ENCODE peak calls at places on chromosomes 4 and X, in nine cellular contexts. One of them, this sample, is unnamed.
A peak's percentile ranks its signal among the peaks of the same experiment; 100 is the strongest.

GRCh38 chrX:13659057-13659456 is 6.1 kb downstream of the TCEANC start:
- DNase-seq in HCT116: no peak
- DNase-seq in H9: no peak
- DNase-seq in CD8-positive, alpha-beta memory T cell: no peak
- DNase-seq in heart left ventricle: no peak
- DNase-seq in mammary epithelial cell: peak; percentile 86
- DNase-seq in OCI-LY7: peak; percentile 7
- DNase-seq in GM23248: peak; percentile 85
- DNase-seq in adrenal gland: no peak
- DNase-seq in this sample: no peak

GRCh38 chr4:1628892-1629703 is 55.0 kb downstream of the FAM53A start:
- DNase-seq in OCI-LY7: peak; percentile 57
- DNase-seq in HCT116: peak; percentile 4
- DNase-seq in heart left ventricle: peak; percentile 57
- DNase-seq in CD8-positive, alpha-beta memory T cell: peak; percentile 58
- DNase-seq in mammary epithelial cell: peak; percentile 17
- DNase-seq in H9: peak; percentile 82
- DNase-seq in adrenal gland: peak; percentile 76
- DNase-seq in GM23248: peak; percentile 63
- DNase-seq in this sample: peak; percentile 64

GRCh38 chr4:156778606-156779005 is 193.0 kb downstream of the PDGFC start:
- DNase-seq in H9: no peak
- DNase-seq in GM23248: peak; percentile 75
- DNase-seq in HCT116: no peak
- DNase-seq in CD8-positive, alpha-beta memory T cell: no peak
- DNase-seq in heart left ventricle: no peak
- DNase-seq in adrenal gland: no peak
- DNase-seq in OCI-LY7: no peak
- DNase-seq in mammary epithelial cell: peak; percentile 71
- DNase-seq in this sample: no peak

GRCh38 chr4:148445071-148445902 is 3.1 kb upstream of the NR3C2 start:
- DNase-seq in adrenal gland: peak; percentile 52
- DNase-seq in mammary epithelial cell: no peak
- DNase-seq in H9: peak; percentile 62
- DNase-seq in GM23248: peak; percentile 42
- DNase-seq in CD8-positive, alpha-beta memory T cell: peak; percentile 61
- DNase-seq in heart left ventricle: peak; percentile 80
- DNase-seq in OCI-LY7: peak; percentile 53
- DNase-seq in HCT116: no peak
- DNase-seq in this sample: peak; percentile 76

GRCh38 chr4:155881555-155881954 is 15.5 kb upstream of the ASIC5 start:
- DNase-seq in HCT116: no peak
- DNase-seq in heart left ventricle: no peak
- DNase-seq in GM23248: no peak
- DNase-seq in H9: no peak
- DNase-seq in adrenal gland: no peak
- DNase-seq in CD8-positive, alpha-beta memory T cell: no peak
- DNase-seq in OCI-LY7: no peak
- DNase-seq in mammary epithelial cell: no peak
- DNase-seq in this sample: no peak

GRCh38 chr4:5451243-5451642 is 257.1 kb downstream of the EVC2 start:
- DNase-seq in H9: no peak
- DNase-seq in heart left ventricle: no peak
- DNase-seq in GM23248: no peak
- DNase-seq in HCT116: no peak
- DNase-seq in mammary epithelial cell: no peak
- DNase-seq in OCI-LY7: no peak
- DNase-seq in adrenal gland: no peak
- DNase-seq in CD8-positive, alpha-beta memory T cell: no peak
- DNase-seq in this sample: no peak

GRCh38 chrX:136623400-136623799 is 24.6 kb upstream of the CD40LG start:
- DNase-seq in H9: no peak
- DNase-seq in mammary epithelial cell: no peak
- DNase-seq in adrenal gland: no peak
- DNase-seq in heart left ventricle: no peak
- DNase-seq in GM23248: no peak
- DNase-seq in CD8-positive, alpha-beta memory T cell: no peak
- DNase-seq in OCI-LY7: no peak
- DNase-seq in HCT116: no peak
- DNase-seq in this sample: no peak

GRCh38 chrX:154032156-154032555 is 12.5 kb upstream of the IRAK1 start:
- DNase-seq in adrenal gland: no peak
- DNase-seq in heart left ventricle: no peak
- DNase-seq in mammary epithelial cell: no peak
- DNase-seq in CD8-positive, alpha-beta memory T cell: no peak
- DNase-seq in H9: no peak
- DNase-seq in GM23248: no peak
- DNase-seq in HCT116: no peak
- DNase-seq in OCI-LY7: no peak
- DNase-seq in this sample: no peak

GRCh38 chr4:60656171-60656570 is 544.0 kb upstream of the ADGRL3 start:
- DNase-seq in CD8-positive, alpha-beta memory T cell: no peak
- DNase-seq in H9: no peak
- DNase-seq in OCI-LY7: no peak
- DNase-seq in mammary epithelial cell: no peak
- DNase-seq in heart left ventricle: no peak
- DNase-seq in HCT116: no peak
- DNase-seq in GM23248: no peak
- DNase-seq in adrenal gland: no peak
- DNase-seq in this sample: no peak

GRCh38 chr4:123597586-123597985 is 201.0 kb downstream of the SPRY1 start:
- DNase-seq in OCI-LY7: no peak
- DNase-seq in heart left ventricle: no peak
- DNase-seq in mammary epithelial cell: peak; percentile 82
- DNase-seq in adrenal gland: no peak
- DNase-seq in GM23248: peak; percentile 54
- DNase-seq in CD8-positive, alpha-beta memory T cell: no peak
- DNase-seq in H9: no peak
- DNase-seq in HCT116: no peak
- DNase-seq in this sample: no peak

GRCh38 chr4:112813790-112814189 is 176.8 kb downstream of the LARP7 start:
- DNase-seq in CD8-positive, alpha-beta memory T cell: no peak
- DNase-seq in adrenal gland: no peak
- DNase-seq in OCI-LY7: no peak
- DNase-seq in HCT116: no peak
- DNase-seq in heart left ventricle: no peak
- DNase-seq in GM23248: peak; percentile 77
- DNase-seq in H9: no peak
- DNase-seq in mammary epithelial cell: peak; percentile 76
- DNase-seq in this sample: no peak

GRCh38 chr4:93828332-93828829 is at the start of gene ATOH1:
- DNase-seq in heart left ventricle: no peak
- DNase-seq in GM23248: peak; percentile 13
- DNase-seq in mammary epithelial cell: peak; percentile 17
- DNase-seq in CD8-positive, alpha-beta memory T cell: no peak
- DNase-seq in H9: peak; percentile 96
- DNase-seq in OCI-LY7: no peak
- DNase-seq in HCT116: peak; percentile 15
- DNase-seq in adrenal gland: peak; percentile 30
- DNase-seq in this sample: no peak

GRCh38 chr4:59748433-59748832 is 1451.7 kb upstream of the ADGRL3 start:
- DNase-seq in HCT116: no peak
- DNase-seq in OCI-LY7: no peak
- DNase-seq in GM23248: no peak
- DNase-seq in H9: no peak
- DNase-seq in mammary epithelial cell: no peak
- DNase-seq in CD8-positive, alpha-beta memory T cell: no peak
- DNase-seq in adrenal gland: no peak
- DNase-seq in heart left ventricle: no peak
- DNase-seq in this sample: no peak

DNA sequence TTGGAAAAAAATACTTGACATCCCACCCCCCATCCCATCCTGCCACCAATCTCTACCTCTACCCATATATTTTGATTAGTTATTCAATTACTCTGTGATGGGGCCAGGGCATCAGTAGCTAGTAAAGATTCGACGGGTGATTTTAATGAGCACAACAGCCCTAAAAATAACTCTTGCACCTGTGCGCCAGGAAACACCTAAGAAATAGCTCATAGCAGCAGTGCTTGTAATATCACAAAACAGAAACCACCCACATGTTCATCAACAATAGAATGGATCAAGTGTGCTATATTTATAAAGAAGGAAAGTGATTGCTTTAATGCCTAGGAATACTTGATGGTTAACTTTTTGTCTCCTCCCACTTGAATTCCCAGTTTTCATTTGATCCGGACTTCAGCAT is 225.6 kb upstream of the LCORL start:
- DNase-seq in OCI-LY7: peak; percentile 35
- DNase-seq in heart left ventricle: no peak
- DNase-seq in mammary epithelial cell: no peak
- DNase-seq in H9: no peak
- DNase-seq in adrenal gland: no peak
- DNase-seq in CD8-positive, alpha-beta memory T cell: no peak
- DNase-seq in GM23248: no peak
- DNase-seq in HCT116: no peak
- DNase-seq in this sample: no peak
- H3K9me3 ChIP-seq in OCI-LY7: no peaks in the 10 kb centered on the region
- H3K9me3 ChIP-seq in heart left ventricle: no peaks in the 10 kb centered on the region
- H3K9me3 ChIP-seq in mammary epithelial cell: no peaks in the 10 kb centered on the region
- H3K9me3 ChIP-seq in H9: no peaks in the 10 kb centered on the region
- H3K9me3 ChIP-seq in adrenal gland: no peaks in the 10 kb centered on the region
- H3K9me3 ChIP-seq in CD8-positive, alpha-beta memory T cell: no peaks in the 10 kb centered on the region
- H3K9me3 ChIP-seq in GM23248: no peaks in the 10 kb centered on the region
- H3K9me3 ChIP-seq in HCT116: no peaks in the 10 kb centered on the region
- H3K9me3 ChIP-seq in this sample: no peaks in the 10 kb centered on the region

GRCh38 chr4:146153964-146154536 is 21.5 kb upstream of the LSM6 start:
- DNase-seq in H9: no peak
- DNase-seq in GM23248: no peak
- DNase-seq in HCT116: no peak
- DNase-seq in heart left ventricle: no peak
- DNase-seq in adrenal gland: no peak
- DNase-seq in mammary epithelial cell: no peak
- DNase-seq in CD8-positive, alpha-beta memory T cell: no peak
- DNase-seq in OCI-LY7: no peak
- DNase-seq in this sample: no peak
- H3K9me3 ChIP-seq in H9: no peaks in the 10 kb centered on the region
- H3K9me3 ChIP-seq in GM23248: no peaks in the 10 kb centered on the region
- H3K9me3 ChIP-seq in HCT116: no peaks in the 10 kb centered on the region
- H3K9me3 ChIP-seq in heart left ventricle: no peaks in the 10 kb centered on the region
- H3K9me3 ChIP-seq in adrenal gland: no peaks in the 10 kb centered on the region
- H3K9me3 ChIP-seq in mammary epithelial cell: no peaks in the 10 kb centered on the region
- H3K9me3 ChIP-seq in CD8-positive, alpha-beta memory T cell: no peaks in the 10 kb centered on the region
- H3K9me3 ChIP-seq in OCI-LY7: peaks cover 5% of the 10 kb centered on the region
- H3K9me3 ChIP-seq in this sample: no peaks in the 10 kb centered on the region

GRCh38 chr4:87865288-87865687 is 32.5 kb downstream of the MEPE start:
- DNase-seq in mammary epithelial cell: no peak
- DNase-seq in CD8-positive, alpha-beta memory T cell: no peak
- DNase-seq in OCI-LY7: no peak
- DNase-seq in adrenal gland: no peak
- DNase-seq in H9: no peak
- DNase-seq in heart left ventricle: no peak
- DNase-seq in HCT116: no peak
- DNase-seq in GM23248: no peak
- DNase-seq in this sample: no peak
- H3K9me3 ChIP-seq in mammary epithelial cell: no peaks in the 10 kb centered on the region
- H3K9me3 ChIP-seq in CD8-positive, alpha-beta memory T cell: no peaks in the 10 kb centered on the region
- H3K9me3 ChIP-seq in OCI-LY7: no peaks in the 10 kb centered on the region
- H3K9me3 ChIP-seq in adrenal gland: no peaks in the 10 kb centered on the region
- H3K9me3 ChIP-seq in H9: no peaks in the 10 kb centered on the region
- H3K9me3 ChIP-seq in heart left ventricle: no peaks in the 10 kb centered on the region
- H3K9me3 ChIP-seq in HCT116: no peaks in the 10 kb centered on the region
- H3K9me3 ChIP-seq in GM23248: no peaks in the 10 kb centered on the region
- H3K9me3 ChIP-seq in this sample: no peaks in the 10 kb centered on the region

DNA sequence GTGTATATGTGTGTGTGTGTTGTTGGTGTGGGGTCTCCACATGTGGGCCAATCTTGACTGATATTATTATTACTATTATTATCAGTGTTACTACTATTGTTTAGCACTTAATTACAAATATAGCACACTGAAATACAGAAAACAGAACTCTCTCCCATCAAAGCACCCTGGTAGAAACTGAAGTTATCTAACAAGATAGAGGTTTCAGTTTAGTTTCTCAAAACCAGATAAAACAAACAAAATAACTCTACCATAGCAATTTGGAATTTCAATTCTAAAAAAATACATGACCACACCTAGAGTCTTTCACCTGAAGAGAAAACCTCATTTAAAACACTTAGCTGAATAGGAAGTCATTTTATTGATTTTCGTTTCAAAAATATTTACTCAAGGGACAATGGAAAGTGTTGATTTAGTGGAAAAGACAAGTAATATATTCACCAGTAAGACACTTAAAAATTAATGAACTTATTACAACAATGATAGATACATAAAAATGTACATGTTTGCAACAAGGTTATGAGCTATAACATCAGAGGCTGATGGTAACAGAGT is 252.3 kb downstream of the PDHA2 start:
- DNase-seq in OCI-LY7: no peak
- DNase-seq in CD8-positive, alpha-beta memory T cell: no peak
- DNase-seq in GM23248: no peak
- DNase-seq in heart left ventricle: no peak
- DNase-seq in adrenal gland: no peak
- DNase-seq in H9: no peak
- DNase-seq in HCT116: no peak
- DNase-seq in mammary epithelial cell: no peak
- DNase-seq in this sample: no peak
- H3K9me3 ChIP-seq in OCI-LY7: no peaks in the 10 kb centered on the region
- H3K9me3 ChIP-seq in CD8-positive, alpha-beta memory T cell: no peaks in the 10 kb centered on the region
- H3K9me3 ChIP-seq in GM23248: peaks cover 5% of the 10 kb centered on the region
- H3K9me3 ChIP-seq in heart left ventricle: no peaks in the 10 kb centered on the region
- H3K9me3 ChIP-seq in adrenal gland: no peaks in the 10 kb centered on the region
- H3K9me3 ChIP-seq in H9: no peaks in the 10 kb centered on the region
- H3K9me3 ChIP-seq in HCT116: no peaks in the 10 kb centered on the region
- H3K9me3 ChIP-seq in mammary epithelial cell: no peaks in the 10 kb centered on the region
- H3K9me3 ChIP-seq in this sample: no peaks in the 10 kb centered on the region

GRCh38 chrX:51192104-51192503 is 140.5 kb upstream of the NUDT10 start:
- DNase-seq in heart left ventricle: no peak
- DNase-seq in OCI-LY7: no peak
- DNase-seq in adrenal gland: no peak
- DNase-seq in CD8-positive, alpha-beta memory T cell: no peak
- DNase-seq in H9: peak; percentile 40
- DNase-seq in GM23248: no peak
- DNase-seq in HCT116: no peak
- DNase-seq in mammary epithelial cell: no peak
- DNase-seq in this sample: no peak
- H3K9me3 ChIP-seq in heart left ventricle: no peaks in the 10 kb centered on the region
- H3K9me3 ChIP-seq in OCI-LY7: no peaks in the 10 kb centered on the region
- H3K9me3 ChIP-seq in adrenal gland: no peaks in the 10 kb centered on the region
- H3K9me3 ChIP-seq in CD8-positive, alpha-beta memory T cell: no peaks in the 10 kb centered on the region
- H3K9me3 ChIP-seq in H9: peaks cover 25% of the 10 kb centered on the region
- H3K9me3 ChIP-seq in GM23248: no peaks in the 10 kb centered on the region
- H3K9me3 ChIP-seq in HCT116: no peaks in the 10 kb centered on the region
- H3K9me3 ChIP-seq in mammary epithelial cell: no peaks in the 10 kb centered on the region
- H3K9me3 ChIP-seq in this sample: no peaks in the 10 kb centered on the region

GRCh38 chr4:137952116-137952515 is 290.0 kb downstream of the SLC7A11 start:
- DNase-seq in mammary epithelial cell: no peak
- DNase-seq in HCT116: no peak
- DNase-seq in adrenal gland: no peak
- DNase-seq in OCI-LY7: no peak
- DNase-seq in H9: no peak
- DNase-seq in CD8-positive, alpha-beta memory T cell: no peak
- DNase-seq in heart left ventricle: no peak
- DNase-seq in GM23248: no peak
- DNase-seq in this sample: no peak
- H3K9me3 ChIP-seq in mammary epithelial cell: no peaks in the 10 kb centered on the region
- H3K9me3 ChIP-seq in HCT116: no peaks in the 10 kb centered on the region
- H3K9me3 ChIP-seq in adrenal gland: no peaks in the 10 kb centered on the region
- H3K9me3 ChIP-seq in OCI-LY7: no peaks in the 10 kb centered on the region
- H3K9me3 ChIP-seq in H9: no peaks in the 10 kb centered on the region
- H3K9me3 ChIP-seq in CD8-positive, alpha-beta memory T cell: no peaks in the 10 kb centered on the region
- H3K9me3 ChIP-seq in heart left ventricle: no peaks in the 10 kb centered on the region
- H3K9me3 ChIP-seq in GM23248: peaks cover 3% of the 10 kb centered on the region
- H3K9me3 ChIP-seq in this sample: no peaks in the 10 kb centered on the region